ENCODE peak calls at places on chromosomes 11 and 22, in five cellular contexts. B is foreskin melanocyte, H is SHP77, X is heart right ventricle, J is Ammon's horn. M is an unnamed sample.
A peak's percentile ranks its signal among the peaks of the same experiment; 100 is the strongest.

GRCh38 chr11:71309181-71309580 is 56.8 kb upstream of the SHANK2 start:
- DNase-seq in B (no peak), H (no peak), X (no peak), J (no peak), M (no peak)

GRCh38 chr11:70483940-70484339 is 85.6 kb downstream of the CTTN start:
- DNase-seq in B (no peak), H (no peak), X (no peak), J (no peak), M (no peak)

GRCh38 chr22:20578707-20579106 is 71.3 kb downstream of the MED15 start:
- DNase-seq in B (no peak), H (no peak), X (no peak), J (no peak), M (no peak)

GRCh38 chr11:44446341-44446712 is 119.1 kb upstream of the CD82 start:
- DNase-seq in B (no peak), H (no peak), X (no peak), J (no peak), M (no peak)

GRCh38 chr11:66854729-66855211 is 2.1 kb upstream of the LRFN4 start:
- DNase-seq in B (no peak), H (no peak), X (no peak), J (no peak), M (no peak)

GRCh38 chr11:34644669-34645406 is 23.9 kb downstream of the EHF start:
- DNase-seq in B (no peak), H (no peak), X (no peak), J (peak; percentile 40), M (no peak)

GRCh38 chr11:662689-663274 is 25.7 kb downstream of the DRD4 start:
- DNase-seq in B (peak; percentile 40), H (no peak), X (peak; percentile 65), J (peak; percentile 77), M (peak; percentile 41)

GRCh38 chr11:131579932-131580387 is 209.5 kb downstream of the NTM start:
- DNase-seq in B (peak; percentile 37), H (peak; percentile 40), X (no peak), J (no peak), M (no peak)

GRCh38 chr11:94049351-94049750 is 28.2 kb downstream of the HEPHL1 start:
- DNase-seq in B (no peak), H (peak; percentile 62), X (no peak), J (no peak), M (no peak)

GRCh38 chr11:121886005-121886739 is 229.8 kb downstream of the BLID start:
- DNase-seq in B (no peak), H (no peak), X (peak; percentile 43), J (peak; percentile 60), M (peak; percentile 45)

GRCh38 chr11:63639195-63639832 is 25.1 kb upstream of the PLAAT3 start:
- DNase-seq in B (peak; percentile 11), H (peak; percentile 3), X (no peak), J (no peak), M (no peak)

GRCh38 chr11:86740628-86741488 is 59.5 kb upstream of the PRSS23 start:
- DNase-seq in B (peak; percentile 99), H (no peak), X (no peak), J (peak; percentile 63), M (no peak)

M was measured in substantia nigra.